ENCODE peak calls at places on chromosomes 2 and 18, in seven cellular contexts. J, X, M, I, V, Z and C are unnamed samples.

GRCh38 chr2:26922638-26923466 is 47.6 kb upstream of the MAPRE3 start:
- DNase-seq in J (peak; percentile 54), X (peak; percentile 89), M (no peak), I (peak; percentile 47), V (no peak), Z (peak; percentile 69), C (peak; percentile 63)

GRCh38 chr18:31206787-31207381 is 44.2 kb upstream of the DSC1 start:
- DNase-seq in J (peak; percentile 24), X (peak; percentile 2), M (peak; percentile 23), I (peak; percentile 97), V (peak; percentile 47), Z (peak; percentile 86), C (peak; percentile 22)

GRCh38 chr2:69563021-69563420 is 80.5 kb downstream of the AAK1 start:
- DNase-seq in J (no peak), X (no peak), M (no peak), I (no peak), V (no peak), Z (no peak), C (no peak)

GRCh38 chr2:234705108-234705507 is 208.2 kb upstream of the ARL4C start:
- DNase-seq in J (no peak), X (no peak), M (no peak), I (peak; percentile 10), V (no peak), Z (no peak), C (no peak)

GRCh38 chr18:37484893-37485834 is 80.4 kb downstream of the CELF4 start:
- DNase-seq in J (peak; percentile 83), X (no peak), M (peak; percentile 43), I (peak; percentile 8), V (no peak), Z (no peak), C (peak; percentile 2)

GRCh38 chr2:31729442-31730092 is 148.8 kb upstream of the SRD5A2 start:
- DNase-seq in J (peak; percentile 13), X (peak; percentile 36), M (no peak), I (peak; percentile 54), V (peak; percentile 12), Z (peak; percentile 60), C (no peak)

GRCh38 chr18:80252136-80252535 is 4.8 kb upstream of the PARD6G start:
- DNase-seq in J (no peak), X (no peak), M (no peak), I (no peak), V (no peak), Z (no peak), C (no peak)

GRCh38 chr18:57194622-57195021 is 47.7 kb downstream of the BOD1L2 start:
- DNase-seq in J (no peak), X (no peak), M (no peak), I (no peak), V (no peak), Z (no peak), C (no peak)

DNA sequence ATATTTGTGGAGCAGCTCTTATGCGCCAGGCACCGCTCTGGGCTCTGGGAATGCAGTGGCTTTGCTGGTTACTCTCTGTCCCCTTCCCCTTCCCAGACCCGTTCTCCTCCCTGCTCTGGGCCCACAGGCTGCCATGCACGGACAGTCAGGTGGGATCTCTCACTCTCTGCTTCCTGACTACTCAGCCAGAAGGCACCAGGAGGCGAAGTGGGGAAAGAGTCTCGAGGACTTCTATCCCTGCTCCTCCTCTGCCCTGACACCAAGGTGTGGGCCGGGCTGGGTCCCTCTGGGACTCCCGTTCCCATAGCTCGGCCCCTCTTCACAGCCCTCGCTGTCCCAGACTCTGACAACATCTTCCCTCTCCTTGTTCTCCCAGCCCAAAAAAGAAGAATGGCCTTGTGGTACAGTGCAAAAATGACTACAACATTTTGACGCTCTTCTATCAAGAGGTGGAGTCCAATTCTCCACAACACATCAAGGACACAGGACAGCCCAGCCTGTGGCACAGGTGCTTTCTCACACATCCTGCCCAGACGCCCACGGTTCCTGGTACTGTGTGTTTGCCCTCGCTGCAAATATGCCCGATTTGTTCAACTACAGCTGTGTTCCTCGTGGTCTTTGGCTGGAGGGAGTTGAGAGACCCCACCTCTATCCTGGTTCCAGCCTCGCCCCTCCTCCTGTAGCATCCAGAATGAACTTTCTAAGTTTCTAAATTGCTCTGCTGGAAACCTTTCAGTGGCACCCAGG is 14.0 kb upstream of the DUSP2 start:
- DNase-seq in J (no peak), X (no peak), M (no peak), I (no peak), V (no peak), Z (no peak), C (no peak)
- TF ChIP-seq JUND in J (no peak), X (no peak), M (no peak), I (no peak), V (no peak), Z (no peak), C (no peak)

DNA sequence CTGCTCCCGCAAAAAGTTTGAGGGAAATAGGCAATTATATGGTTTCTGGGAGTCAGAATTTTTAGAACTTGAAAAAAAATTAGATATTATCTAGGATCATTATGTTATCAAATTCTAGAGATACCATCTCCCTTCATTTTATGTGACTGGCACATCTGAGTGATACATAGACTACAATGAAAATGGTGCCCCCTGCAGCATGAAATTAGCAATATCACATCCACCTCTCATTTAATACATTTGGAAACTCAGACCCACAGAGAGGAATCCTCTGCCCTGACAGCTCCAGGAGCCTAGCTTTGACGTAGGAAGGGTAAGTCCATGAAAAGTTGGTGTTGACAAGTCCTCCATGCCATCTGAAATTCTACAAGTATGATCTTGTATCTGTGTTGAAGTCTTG is 381.6 kb downstream of the SUCLG1 start:
- DNase-seq in J (peak; percentile 31), X (peak; percentile 5), M (no peak), I (peak; percentile 16), V (no peak), Z (peak; percentile 20), C (peak; percentile 0)
- TF ChIP-seq JUND in J (no peak), X (no peak), M (no peak), I (no peak), V (no peak), Z (no peak), C (no peak)

DNA sequence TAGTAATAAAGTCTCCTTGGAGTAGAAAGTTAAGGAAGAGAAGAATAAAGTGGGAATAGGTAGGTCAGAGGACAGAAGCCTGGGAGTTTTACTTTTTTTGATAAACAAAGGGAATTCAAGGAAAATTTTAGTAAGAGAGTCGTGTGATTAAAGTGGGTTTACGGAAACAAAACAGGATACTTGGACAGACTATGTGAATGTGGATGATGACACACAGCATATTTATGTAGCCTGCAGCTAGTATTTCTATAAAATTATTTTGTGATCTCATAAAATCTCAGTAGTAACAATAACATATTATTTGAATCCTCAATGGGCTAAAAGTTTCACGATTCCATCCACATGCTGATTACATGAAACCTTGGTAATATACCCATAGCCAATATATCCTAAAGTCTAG is 450.7 kb upstream of the PIK3C3 start:
- DNase-seq in J (no peak), X (no peak), M (no peak), I (no peak), V (no peak), Z (no peak), C (no peak)
- TF ChIP-seq JUND in J (no peak), X (no peak), M (no peak), I (no peak), V (no peak), Z (no peak), C (no peak)

GRCh38 chr2:10720983-10721343 is 467 bp upstream of the ATP6V1C2 start:
- DNase-seq in J (no peak), X (no peak), M (no peak), I (no peak), V (no peak), Z (no peak), C (no peak)
- TF ChIP-seq JUND in J (no peak), X (no peak), M (no peak), I (no peak), V (no peak), Z (no peak), C (no peak)

DNA sequence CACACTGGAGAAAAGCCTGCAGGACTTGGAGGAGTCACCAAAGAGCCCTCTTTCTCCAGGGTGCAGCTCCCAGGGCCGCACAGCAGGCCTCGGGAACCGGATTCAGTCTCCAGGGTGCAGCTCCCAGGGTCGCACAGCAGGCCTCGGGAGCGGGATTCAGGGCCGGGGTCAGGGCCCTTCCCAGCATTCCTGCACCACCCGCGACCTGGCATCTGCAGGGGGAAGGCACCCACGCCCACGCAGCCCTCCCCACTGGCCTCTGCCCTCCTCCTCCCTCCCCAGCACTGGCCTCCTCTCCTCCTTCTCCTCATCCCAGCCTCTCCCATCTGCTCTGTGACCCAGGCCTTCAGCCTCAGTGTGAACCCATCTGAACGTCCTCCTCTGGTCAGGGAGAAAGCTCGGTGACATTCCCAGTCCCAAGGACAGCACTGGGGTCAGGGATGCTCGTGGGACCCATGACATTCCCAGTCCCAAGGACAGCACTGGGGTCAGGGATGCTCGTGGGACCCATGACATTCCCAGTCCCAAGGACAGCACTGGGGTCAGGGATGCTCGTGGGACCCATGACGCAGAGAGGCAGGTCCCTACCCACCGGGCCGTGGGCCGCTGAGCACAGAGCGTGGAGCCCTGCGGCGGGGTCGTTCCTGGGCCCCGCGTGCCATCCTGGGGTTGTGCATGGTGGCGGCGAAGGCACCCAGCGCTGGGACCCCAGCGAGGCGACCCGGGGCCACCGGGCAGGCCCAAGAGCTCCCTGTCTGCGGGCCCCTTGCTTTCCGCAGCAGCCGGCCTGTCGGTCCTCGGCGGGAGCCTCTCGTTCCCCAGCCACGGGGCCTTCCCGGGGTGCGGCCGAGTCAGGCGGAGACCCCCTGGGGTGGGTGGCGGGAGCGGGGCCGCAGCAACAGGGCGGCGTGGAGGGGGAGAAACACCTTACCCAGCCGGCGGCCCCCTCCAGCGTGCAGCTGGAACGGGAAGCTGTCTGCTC is 550.2 kb upstream of the SALL3 start:
- DNase-seq in J (no peak), X (no peak), M (no peak), I (no peak), V (no peak), Z (no peak), C (no peak)
- TF ChIP-seq JUND in J (no peak), X (no peak), M (no peak), I (no peak), V (no peak), Z (no peak), C (no peak)

GRCh38 chr18:36149514-36150289 is 20.0 kb downstream of the ELP2 start:
- DNase-seq in J (no peak), X (no peak), M (no peak), I (no peak), V (peak; percentile 32), Z (no peak), C (no peak)
- TF ChIP-seq JUND in J (no peak), X (no peak), M (no peak), I (no peak), V (no peak), Z (no peak), C (no peak)

GRCh38 chr2:64021578-64021977 is 2.4 kb upstream of the VPS54 start:
- DNase-seq in J (no peak), X (no peak), M (no peak), I (no peak), V (no peak), Z (peak; percentile 58), C (peak; percentile 23)

GRCh38 chr2:64023485-64024258 is 4.4 kb upstream of the VPS54 start:
- DNase-seq in J (no peak), X (no peak), M (no peak), I (no peak), V (no peak), Z (peak; percentile 72), C (no peak)

GRCh38 chr2:64024259-64024949 is 5.2 kb upstream of the VPS54 start:
- DNase-seq in J (no peak), X (no peak), M (no peak), I (no peak), V (no peak), Z (peak; percentile 94), C (no peak)

GRCh38 chr2:64019975-64020281 is 700 bp upstream of the VPS54 start:
- DNase-seq in J (no peak), X (no peak), M (no peak), I (no peak), V (no peak), Z (no peak), C (peak; percentile 25)

GRCh38 chr2:64025741-64026140 is 6.5 kb upstream of the VPS54 start:
- DNase-seq in J (no peak), X (no peak), M (no peak), I (no peak), V (no peak), Z (no peak), C (no peak)
- TF ChIP-seq JUND in J (no peak), X (no peak), M (no peak), I (no peak), V (no peak), Z (no peak), C (no peak)